ENCODE peak calls at places on chromosomes 5 and 9, in nine cellular contexts. One of them, this sample, is unnamed. For H3K36me3, the result is how much of the 10 kb centered on the place peaks cover.

GRCh38 chr9:76571288-76572204 is 112.6 kb downstream of the GCNT1 start:
- DNase-seq in stomach: no peak
- DNase-seq in CD8-positive, alpha-beta T cell: no peak
- DNase-seq in heart right ventricle: no peak
- DNase-seq in fibroblast of lung: peak
- DNase-seq in PC-3: no peak
- DNase-seq in body of pancreas: no peak
- DNase-seq in neural progenitor cell: no peak
- DNase-seq in psoas muscle: no peak
- DNase-seq in this sample: no peak

GRCh38 chr9:83451308-83451707 is 86.9 kb downstream of the FRMD3 start:
- DNase-seq in stomach: no peak
- DNase-seq in CD8-positive, alpha-beta T cell: no peak
- DNase-seq in heart right ventricle: no peak
- DNase-seq in fibroblast of lung: no peak
- DNase-seq in PC-3: peak
- DNase-seq in body of pancreas: no peak
- DNase-seq in neural progenitor cell: no peak
- DNase-seq in psoas muscle: no peak
- DNase-seq in this sample: no peak

GRCh38 chr5:157456301-157456700 is 3.7 kb upstream of the NIPAL4 start:
- DNase-seq in stomach: no peak
- DNase-seq in CD8-positive, alpha-beta T cell: peak
- DNase-seq in heart right ventricle: no peak
- DNase-seq in fibroblast of lung: no peak
- DNase-seq in PC-3: no peak
- DNase-seq in body of pancreas: no peak
- DNase-seq in neural progenitor cell: no peak
- DNase-seq in psoas muscle: no peak
- DNase-seq in this sample: no peak

GRCh38 chr9:128683340-128684064 is 5.5 kb upstream of the SET start:
- DNase-seq in stomach: peak
- DNase-seq in CD8-positive, alpha-beta T cell: no peak
- DNase-seq in heart right ventricle: peak
- DNase-seq in fibroblast of lung: peak
- DNase-seq in PC-3: peak
- DNase-seq in body of pancreas: peak
- DNase-seq in neural progenitor cell: peak
- DNase-seq in psoas muscle: no peak
- DNase-seq in this sample: no peak

GRCh38 chr5:31962321-31962720 is 211.8 kb downstream of the GOLPH3 start:
- DNase-seq in stomach: no peak
- DNase-seq in CD8-positive, alpha-beta T cell: no peak
- DNase-seq in heart right ventricle: peak
- DNase-seq in fibroblast of lung: no peak
- DNase-seq in PC-3: no peak
- DNase-seq in body of pancreas: no peak
- DNase-seq in neural progenitor cell: no peak
- DNase-seq in psoas muscle: no peak
- DNase-seq in this sample: no peak

GRCh38 chr9:15729507-15729906 is 176.7 kb downstream of the CCDC171 start:
- DNase-seq in stomach: no peak
- DNase-seq in CD8-positive, alpha-beta T cell: no peak
- DNase-seq in heart right ventricle: no peak
- DNase-seq in fibroblast of lung: no peak
- DNase-seq in PC-3: no peak
- DNase-seq in body of pancreas: no peak
- DNase-seq in neural progenitor cell: no peak
- DNase-seq in psoas muscle: no peak
- DNase-seq in this sample: no peak

GRCh38 chr9:114452219-114453169 is 52.8 kb downstream of the WHRN start:
- DNase-seq in stomach: peak
- DNase-seq in CD8-positive, alpha-beta T cell: peak
- DNase-seq in heart right ventricle: no peak
- DNase-seq in fibroblast of lung: no peak
- DNase-seq in PC-3: no peak
- DNase-seq in body of pancreas: peak
- DNase-seq in neural progenitor cell: no peak
- DNase-seq in psoas muscle: no peak
- DNase-seq in this sample: no peak

GRCh38 chr5:80569961-80570786 is at the start of gene ANKRD34B:
- DNase-seq in stomach: no peak
- DNase-seq in CD8-positive, alpha-beta T cell: no peak
- DNase-seq in heart right ventricle: no peak
- DNase-seq in fibroblast of lung: peak
- DNase-seq in PC-3: no peak
- DNase-seq in body of pancreas: no peak
- DNase-seq in neural progenitor cell: peak
- DNase-seq in psoas muscle: no peak
- DNase-seq in this sample: no peak

GRCh38 chr5:143880178-143880577 is 68.2 kb downstream of the HMHB1 start:
- DNase-seq in stomach: no peak
- DNase-seq in CD8-positive, alpha-beta T cell: no peak
- DNase-seq in heart right ventricle: no peak
- DNase-seq in fibroblast of lung: peak
- DNase-seq in PC-3: peak
- DNase-seq in body of pancreas: no peak
- DNase-seq in neural progenitor cell: no peak
- DNase-seq in psoas muscle: no peak
- DNase-seq in this sample: no peak

GRCh38 chr5:7871560-7872113 is 2.7 kb downstream of the MTRR start:
- DNase-seq in stomach: no peak
- DNase-seq in CD8-positive, alpha-beta T cell: no peak
- DNase-seq in heart right ventricle: no peak
- DNase-seq in fibroblast of lung: no peak
- DNase-seq in PC-3: no peak
- DNase-seq in body of pancreas: no peak
- DNase-seq in neural progenitor cell: no peak
- DNase-seq in psoas muscle: no peak
- DNase-seq in this sample: no peak

GRCh38 chr5:77772729-77773128 is 3.4 kb downstream of the TBCA start:
- DNase-seq in stomach: no peak
- DNase-seq in CD8-positive, alpha-beta T cell: no peak
- DNase-seq in heart right ventricle: no peak
- DNase-seq in fibroblast of lung: no peak
- DNase-seq in PC-3: no peak
- DNase-seq in body of pancreas: no peak
- DNase-seq in neural progenitor cell: no peak
- DNase-seq in psoas muscle: no peak
- DNase-seq in this sample: no peak

GRCh38 chr5:77771452-77771851 is 4.7 kb downstream of the TBCA start:
- DNase-seq in stomach: no peak
- DNase-seq in CD8-positive, alpha-beta T cell: no peak
- DNase-seq in heart right ventricle: no peak
- DNase-seq in fibroblast of lung: no peak
- DNase-seq in PC-3: no peak
- DNase-seq in body of pancreas: no peak
- DNase-seq in neural progenitor cell: no peak
- DNase-seq in psoas muscle: no peak
- DNase-seq in this sample: no peak

GRCh38 chr5:77768978-77769377 is 7.2 kb downstream of the TBCA start:
- DNase-seq in stomach: no peak
- DNase-seq in CD8-positive, alpha-beta T cell: no peak
- DNase-seq in heart right ventricle: no peak
- DNase-seq in fibroblast of lung: peak
- DNase-seq in PC-3: no peak
- DNase-seq in body of pancreas: no peak
- DNase-seq in neural progenitor cell: no peak
- DNase-seq in psoas muscle: no peak
- DNase-seq in this sample: no peak

GRCh38 chr5:77770293-77771005 is 5.7 kb downstream of the TBCA start:
- DNase-seq in stomach: no peak
- DNase-seq in CD8-positive, alpha-beta T cell: no peak
- DNase-seq in heart right ventricle: no peak
- DNase-seq in fibroblast of lung: no peak
- DNase-seq in PC-3: peak
- DNase-seq in body of pancreas: no peak
- DNase-seq in neural progenitor cell: no peak
- DNase-seq in psoas muscle: no peak
- DNase-seq in this sample: no peak

GRCh38 chr5:77767301-77767700 is 8.8 kb downstream of the TBCA start:
- DNase-seq in stomach: no peak
- DNase-seq in CD8-positive, alpha-beta T cell: no peak
- DNase-seq in heart right ventricle: no peak
- DNase-seq in fibroblast of lung: no peak
- DNase-seq in PC-3: peak
- DNase-seq in body of pancreas: no peak
- DNase-seq in neural progenitor cell: no peak
- DNase-seq in psoas muscle: no peak
- DNase-seq in this sample: no peak
- H3K36me3 ChIP-seq in stomach: under half
- H3K36me3 ChIP-seq in CD8-positive, alpha-beta T cell: under half
- H3K36me3 ChIP-seq in heart right ventricle: under half
- H3K36me3 ChIP-seq in fibroblast of lung: under half
- H3K36me3 ChIP-seq in PC-3: under half
- H3K36me3 ChIP-seq in body of pancreas: under half
- H3K36me3 ChIP-seq in neural progenitor cell: under half
- H3K36me3 ChIP-seq in psoas muscle: under half
- H3K36me3 ChIP-seq in this sample: under half

DNA sequence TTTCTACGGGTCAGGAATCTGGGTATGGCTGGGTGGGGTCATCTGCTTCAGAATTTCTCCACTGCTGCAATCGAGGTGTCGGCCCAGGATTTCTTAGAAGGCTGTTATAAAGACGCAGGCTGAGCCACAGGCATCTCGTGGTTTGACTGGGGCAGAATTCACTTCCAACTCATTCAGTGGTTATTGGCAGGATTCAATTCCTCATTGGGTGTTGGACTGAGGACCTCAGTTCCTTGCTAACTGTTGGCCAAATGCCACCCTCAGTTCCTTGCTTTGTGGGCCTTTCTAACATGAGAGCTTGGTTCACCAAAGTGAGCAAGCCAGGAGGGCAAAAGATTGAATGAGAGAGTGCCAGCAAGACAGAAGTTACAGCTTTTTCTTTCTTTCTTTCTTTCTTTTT is 265.2 kb upstream of the VLDLR start:
- DNase-seq in stomach: no peak
- DNase-seq in CD8-positive, alpha-beta T cell: no peak
- DNase-seq in heart right ventricle: no peak
- DNase-seq in fibroblast of lung: peak
- DNase-seq in PC-3: peak
- DNase-seq in body of pancreas: no peak
- DNase-seq in neural progenitor cell: no peak
- DNase-seq in psoas muscle: no peak
- DNase-seq in this sample: peak
- TF ChIP-seq CTCF in stomach: no peak
- TF ChIP-seq CTCF in CD8-positive, alpha-beta T cell: no peak
- TF ChIP-seq CTCF in heart right ventricle: no peak
- TF ChIP-seq CTCF in fibroblast of lung: no peak
- TF ChIP-seq CTCF in PC-3: no peak
- TF ChIP-seq CTCF in body of pancreas: no peak
- TF ChIP-seq CTCF in neural progenitor cell: no peak
- TF ChIP-seq CTCF in psoas muscle: no peak
- TF ChIP-seq CTCF in this sample: no peak

DNA sequence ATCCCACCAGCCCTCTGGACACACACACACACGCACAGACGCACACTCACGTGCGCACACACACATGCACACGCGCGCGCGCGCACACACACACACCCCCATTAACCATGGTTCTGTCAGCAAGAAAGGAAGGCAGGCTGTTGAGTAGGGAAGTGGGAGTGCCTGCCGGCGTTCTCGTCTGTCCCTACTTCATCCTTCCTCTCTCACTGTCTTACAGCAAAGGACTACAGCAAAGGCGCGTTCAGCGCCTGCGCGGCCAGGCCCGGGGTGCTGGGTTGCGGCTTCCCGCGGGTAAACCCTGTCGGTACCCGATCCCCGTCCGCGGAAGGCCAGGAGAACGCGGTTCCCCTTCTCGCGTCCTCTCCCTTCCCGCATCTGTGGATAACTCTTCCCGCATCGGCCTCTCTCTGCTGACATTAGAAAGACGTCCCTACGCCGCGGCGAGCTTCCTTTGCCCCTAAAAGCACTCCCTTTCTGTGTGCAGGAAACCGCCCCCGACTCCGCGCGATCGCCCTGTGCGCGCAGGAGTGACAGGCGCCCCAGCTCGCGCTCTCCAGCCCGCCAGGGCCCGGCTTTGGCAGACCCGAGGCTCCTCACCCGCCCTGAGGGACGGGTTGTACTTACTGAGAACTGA is 219.2 kb downstream of the AGTPBP1 start:
- DNase-seq in stomach: no peak
- DNase-seq in CD8-positive, alpha-beta T cell: no peak
- DNase-seq in heart right ventricle: peak
- DNase-seq in fibroblast of lung: peak
- DNase-seq in PC-3: no peak
- DNase-seq in body of pancreas: peak
- DNase-seq in neural progenitor cell: peak
- DNase-seq in psoas muscle: peak
- DNase-seq in this sample: no peak
- H3K4me3 ChIP-seq in stomach: peak
- H3K4me3 ChIP-seq in CD8-positive, alpha-beta T cell: peak
- H3K4me3 ChIP-seq in heart right ventricle: peak
- H3K4me3 ChIP-seq in fibroblast of lung: peak
- H3K4me3 ChIP-seq in PC-3: peak
- H3K4me3 ChIP-seq in body of pancreas: no peak
- H3K4me3 ChIP-seq in neural progenitor cell: peak
- H3K4me3 ChIP-seq in psoas muscle: peak
- H3K4me3 ChIP-seq in this sample: peak

GRCh38 chr9:69122086-69122390 is 52.0 kb upstream of the TJP2 start:
- DNase-seq in stomach: peak
- DNase-seq in CD8-positive, alpha-beta T cell: peak
- DNase-seq in heart right ventricle: peak
- DNase-seq in fibroblast of lung: peak
- DNase-seq in PC-3: peak
- DNase-seq in body of pancreas: peak
- DNase-seq in neural progenitor cell: peak
- DNase-seq in psoas muscle: peak
- DNase-seq in this sample: no peak
- H3K36me3 ChIP-seq in stomach: under half
- H3K36me3 ChIP-seq in CD8-positive, alpha-beta T cell: under half
- H3K36me3 ChIP-seq in heart right ventricle: under half
- H3K36me3 ChIP-seq in fibroblast of lung: under half
- H3K36me3 ChIP-seq in PC-3: under half
- H3K36me3 ChIP-seq in body of pancreas: under half
- H3K36me3 ChIP-seq in neural progenitor cell: under half
- H3K36me3 ChIP-seq in psoas muscle: under half
- H3K36me3 ChIP-seq in this sample: under half